ENCODE peak calls at places on chromosomes 11 and 22, in eight cellular contexts. One of them, this sample, is unnamed.

GRCh38 chr11:80700386-80700785 is 1259.6 kb upstream of the TENM4 start:
- DNase-seq in ecto neural progenitor cell: no peak
- DNase-seq in cardiac fibroblast: no peak
- DNase-seq in pulmonary artery endothelial cell: no peak
- DNase-seq in lower leg skin: no peak
- DNase-seq in mucosa of gallbladder: no peak
- DNase-seq in stimulated activated CD8-positive, alpha-beta memory T cell treated with anti-CD3 and anti-CD28 coated beads, Interleukin-2, amount 100 ng/mL, for 48 hours: no peak
- DNase-seq in lung microvascular endothelial cell: no peak
- DNase-seq in this sample: no peak

GRCh38 chr22:37063436-37064420 is 12.2 kb downstream of the KCTD17 start:
- DNase-seq in cardiac fibroblast: no peak
- DNase-seq in lower leg skin: no peak
- DNase-seq in pulmonary artery endothelial cell: no peak
- DNase-seq in lung microvascular endothelial cell: no peak
- DNase-seq in mucosa of gallbladder: no peak
- DNase-seq in ecto neural progenitor cell: no peak
- DNase-seq in stimulated activated CD8-positive, alpha-beta memory T cell treated with anti-CD3 and anti-CD28 coated beads, Interleukin-2, amount 100 ng/mL, for 48 hours: no peak
- DNase-seq in this sample: peak

GRCh38 chr11:75193711-75194110 is 42.8 kb downstream of the SLCO2B1 start:
- DNase-seq in cardiac fibroblast: no peak
- DNase-seq in lower leg skin: no peak
- DNase-seq in mucosa of gallbladder: no peak
- DNase-seq in stimulated activated CD8-positive, alpha-beta memory T cell treated with anti-CD3 and anti-CD28 coated beads, Interleukin-2, amount 100 ng/mL, for 48 hours: no peak
- DNase-seq in ecto neural progenitor cell: no peak
- DNase-seq in pulmonary artery endothelial cell: no peak
- DNase-seq in lung microvascular endothelial cell: no peak
- DNase-seq in this sample: no peak

GRCh38 chr11:116697639-116698038 is 75.1 kb downstream of the BUD13 start:
- DNase-seq in lower leg skin: peak
- DNase-seq in lung microvascular endothelial cell: no peak
- DNase-seq in pulmonary artery endothelial cell: no peak
- DNase-seq in stimulated activated CD8-positive, alpha-beta memory T cell treated with anti-CD3 and anti-CD28 coated beads, Interleukin-2, amount 100 ng/mL, for 48 hours: no peak
- DNase-seq in cardiac fibroblast: no peak
- DNase-seq in ecto neural progenitor cell: peak
- DNase-seq in mucosa of gallbladder: no peak
- DNase-seq in this sample: no peak

GRCh38 chr11:12126352-12127019 is 16.1 kb downstream of the MICAL2 start:
- DNase-seq in cardiac fibroblast: peak
- DNase-seq in ecto neural progenitor cell: no peak
- DNase-seq in pulmonary artery endothelial cell: no peak
- DNase-seq in lower leg skin: no peak
- DNase-seq in lung microvascular endothelial cell: peak
- DNase-seq in stimulated activated CD8-positive, alpha-beta memory T cell treated with anti-CD3 and anti-CD28 coated beads, Interleukin-2, amount 100 ng/mL, for 48 hours: no peak
- DNase-seq in mucosa of gallbladder: no peak
- DNase-seq in this sample: no peak

GRCh38 chr11:1163321-1163910 is 5.7 kb downstream of the MUC5AC start:
- DNase-seq in lower leg skin: no peak
- DNase-seq in ecto neural progenitor cell: no peak
- DNase-seq in pulmonary artery endothelial cell: no peak
- DNase-seq in lung microvascular endothelial cell: no peak
- DNase-seq in stimulated activated CD8-positive, alpha-beta memory T cell treated with anti-CD3 and anti-CD28 coated beads, Interleukin-2, amount 100 ng/mL, for 48 hours: no peak
- DNase-seq in cardiac fibroblast: no peak
- DNase-seq in mucosa of gallbladder: no peak
- DNase-seq in this sample: no peak

GRCh38 chr11:73810637-73811036 is 23.0 kb downstream of the MRPL48 start:
- DNase-seq in cardiac fibroblast: no peak
- DNase-seq in mucosa of gallbladder: no peak
- DNase-seq in pulmonary artery endothelial cell: no peak
- DNase-seq in ecto neural progenitor cell: no peak
- DNase-seq in lung microvascular endothelial cell: no peak
- DNase-seq in stimulated activated CD8-positive, alpha-beta memory T cell treated with anti-CD3 and anti-CD28 coated beads, Interleukin-2, amount 100 ng/mL, for 48 hours: no peak
- DNase-seq in lower leg skin: no peak
- DNase-seq in this sample: no peak

GRCh38 chr11:127106142-127106541 is 105.6 kb upstream of the KIRREL3 start:
- DNase-seq in stimulated activated CD8-positive, alpha-beta memory T cell treated with anti-CD3 and anti-CD28 coated beads, Interleukin-2, amount 100 ng/mL, for 48 hours: no peak
- DNase-seq in mucosa of gallbladder: peak
- DNase-seq in lung microvascular endothelial cell: no peak
- DNase-seq in pulmonary artery endothelial cell: no peak
- DNase-seq in lower leg skin: no peak
- DNase-seq in ecto neural progenitor cell: peak
- DNase-seq in cardiac fibroblast: no peak
- DNase-seq in this sample: no peak

GRCh38 chr11:14065692-14066091 is 103.2 kb downstream of the SPON1 start:
- DNase-seq in pulmonary artery endothelial cell: no peak
- DNase-seq in ecto neural progenitor cell: no peak
- DNase-seq in lower leg skin: no peak
- DNase-seq in cardiac fibroblast: no peak
- DNase-seq in mucosa of gallbladder: no peak
- DNase-seq in stimulated activated CD8-positive, alpha-beta memory T cell treated with anti-CD3 and anti-CD28 coated beads, Interleukin-2, amount 100 ng/mL, for 48 hours: no peak
- DNase-seq in lung microvascular endothelial cell: no peak
- DNase-seq in this sample: no peak

GRCh38 chr11:9754041-9754471 is 90.2 kb downstream of the SWAP70 start:
- DNase-seq in ecto neural progenitor cell: no peak
- DNase-seq in lower leg skin: peak
- DNase-seq in stimulated activated CD8-positive, alpha-beta memory T cell treated with anti-CD3 and anti-CD28 coated beads, Interleukin-2, amount 100 ng/mL, for 48 hours: no peak
- DNase-seq in mucosa of gallbladder: no peak
- DNase-seq in lung microvascular endothelial cell: no peak
- DNase-seq in cardiac fibroblast: no peak
- DNase-seq in pulmonary artery endothelial cell: no peak
- DNase-seq in this sample: no peak

GRCh38 chr22:28148816-28149465 is 229.9 kb upstream of the PITPNB start:
- DNase-seq in lower leg skin: no peak
- DNase-seq in mucosa of gallbladder: no peak
- DNase-seq in pulmonary artery endothelial cell: no peak
- DNase-seq in ecto neural progenitor cell: no peak
- DNase-seq in lung microvascular endothelial cell: no peak
- DNase-seq in stimulated activated CD8-positive, alpha-beta memory T cell treated with anti-CD3 and anti-CD28 coated beads, Interleukin-2, amount 100 ng/mL, for 48 hours: no peak
- DNase-seq in cardiac fibroblast: no peak
- DNase-seq in this sample: no peak

GRCh38 chr11:33692013-33692504 is 8.6 kb downstream of the C11orf91 start:
- DNase-seq in pulmonary artery endothelial cell: peak
- DNase-seq in lower leg skin: peak
- DNase-seq in lung microvascular endothelial cell: peak
- DNase-seq in ecto neural progenitor cell: no peak
- DNase-seq in mucosa of gallbladder: peak
- DNase-seq in stimulated activated CD8-positive, alpha-beta memory T cell treated with anti-CD3 and anti-CD28 coated beads, Interleukin-2, amount 100 ng/mL, for 48 hours: no peak
- DNase-seq in cardiac fibroblast: peak
- DNase-seq in this sample: peak

GRCh38 chr11:11010624-11011127 is 152.8 kb upstream of the ZBED5 start:
- DNase-seq in lower leg skin: peak
- DNase-seq in pulmonary artery endothelial cell: no peak
- DNase-seq in lung microvascular endothelial cell: peak
- DNase-seq in cardiac fibroblast: peak
- DNase-seq in mucosa of gallbladder: peak
- DNase-seq in ecto neural progenitor cell: peak
- DNase-seq in stimulated activated CD8-positive, alpha-beta memory T cell treated with anti-CD3 and anti-CD28 coated beads, Interleukin-2, amount 100 ng/mL, for 48 hours: no peak
- DNase-seq in this sample: peak

GRCh38 chr22:17109113-17109865 is 11.9 kb downstream of the TMEM121B start:
- DNase-seq in cardiac fibroblast: no peak
- DNase-seq in mucosa of gallbladder: no peak
- DNase-seq in lung microvascular endothelial cell: no peak
- DNase-seq in ecto neural progenitor cell: no peak
- DNase-seq in pulmonary artery endothelial cell: no peak
- DNase-seq in lower leg skin: no peak
- DNase-seq in stimulated activated CD8-positive, alpha-beta memory T cell treated with anti-CD3 and anti-CD28 coated beads, Interleukin-2, amount 100 ng/mL, for 48 hours: no peak
- DNase-seq in this sample: no peak

GRCh38 chr11:64799256-64799924 is 3.6 kb downstream of the MAP4K2 start:
- DNase-seq in lung microvascular endothelial cell: no peak
- DNase-seq in pulmonary artery endothelial cell: no peak
- DNase-seq in mucosa of gallbladder: no peak
- DNase-seq in lower leg skin: no peak
- DNase-seq in stimulated activated CD8-positive, alpha-beta memory T cell treated with anti-CD3 and anti-CD28 coated beads, Interleukin-2, amount 100 ng/mL, for 48 hours: no peak
- DNase-seq in cardiac fibroblast: no peak
- DNase-seq in ecto neural progenitor cell: no peak
- DNase-seq in this sample: no peak

GRCh38 chr11:12813371-12814225 is 139.4 kb downstream of the TEAD1 start:
- DNase-seq in stimulated activated CD8-positive, alpha-beta memory T cell treated with anti-CD3 and anti-CD28 coated beads, Interleukin-2, amount 100 ng/mL, for 48 hours: no peak
- DNase-seq in pulmonary artery endothelial cell: no peak
- DNase-seq in mucosa of gallbladder: peak
- DNase-seq in cardiac fibroblast: peak
- DNase-seq in lung microvascular endothelial cell: no peak
- DNase-seq in ecto neural progenitor cell: no peak
- DNase-seq in lower leg skin: no peak
- DNase-seq in this sample: peak

GRCh38 chr11:130504317-130504716 is 55.9 kb downstream of the ADAMTS15 start:
- DNase-seq in lower leg skin: no peak
- DNase-seq in ecto neural progenitor cell: no peak
- DNase-seq in mucosa of gallbladder: no peak
- DNase-seq in lung microvascular endothelial cell: no peak
- DNase-seq in pulmonary artery endothelial cell: no peak
- DNase-seq in stimulated activated CD8-positive, alpha-beta memory T cell treated with anti-CD3 and anti-CD28 coated beads, Interleukin-2, amount 100 ng/mL, for 48 hours: no peak
- DNase-seq in cardiac fibroblast: no peak
- DNase-seq in this sample: no peak

GRCh38 chr11:120125005-120125404 is 12.9 kb downstream of the TRIM29 start:
- DNase-seq in lung microvascular endothelial cell: no peak
- DNase-seq in pulmonary artery endothelial cell: no peak
- DNase-seq in ecto neural progenitor cell: no peak
- DNase-seq in stimulated activated CD8-positive, alpha-beta memory T cell treated with anti-CD3 and anti-CD28 coated beads, Interleukin-2, amount 100 ng/mL, for 48 hours: no peak
- DNase-seq in lower leg skin: peak
- DNase-seq in mucosa of gallbladder: no peak
- DNase-seq in cardiac fibroblast: no peak
- DNase-seq in this sample: peak

GRCh38 chr11:63768232-63769043 is at the start of gene ZFTA:
- DNase-seq in stimulated activated CD8-positive, alpha-beta memory T cell treated with anti-CD3 and anti-CD28 coated beads, Interleukin-2, amount 100 ng/mL, for 48 hours: peak
- DNase-seq in lower leg skin: no peak
- DNase-seq in pulmonary artery endothelial cell: no peak
- DNase-seq in mucosa of gallbladder: peak
- DNase-seq in cardiac fibroblast: peak
- DNase-seq in lung microvascular endothelial cell: peak
- DNase-seq in ecto neural progenitor cell: peak
- DNase-seq in this sample: peak